ENCODE peak calls at places on chromosome 22, in seven cellular contexts. G is activated naive CD4-positive, alpha-beta T cell treated with anti-CD3 and anti-CD28 coated beads, Interleukin-2, amount 50 U/mL, for 72 hours; A is stimulated activated effector memory CD8-positive, alpha-beta T cell treated with anti-CD3 and anti-CD28 coated beads, Interleukin-12 subunit alpha, Interleukin-12 subunit beta, amount 100 ng/mL, for 72 hours; L is activated CD4-positive, alpha-beta T cell treated with anti-CD3 and anti-CD28 coated beads for 36 hours; M is left cardiac atrium; I is esophagus mucosa; Q is activated T-cell treated with anti-CD3 and anti-CD28 coated beads, Interleukin-2, amount 50 U/mL, for 72 hours. W is an unnamed sample.

GRCh38 chr22:17412232-17412631 is 43.0 kb downstream of the CECR2 start:
- ATAC-seq in A (no peak), M (no peak), Q (no peak), G (no peak), I (no peak), L (no peak), W (no peak)

GRCh38 chr22:17787159-17788022 is 13.1 kb upstream of the BID start:
- ATAC-seq in I (no peak), M (peak; percentile 32), L (no peak), G (no peak), Q (no peak), A (no peak), W (no peak)

GRCh38 chr22:38067771-38068360 is 10.7 kb downstream of the PICK1 start:
- ATAC-seq in A (no peak), L (no peak), I (no peak), G (no peak), Q (no peak), M (no peak), W (no peak)

GRCh38 chr22:21713428-21714058 is 22.1 kb downstream of the YPEL1 start:
- ATAC-seq in G (peak; percentile 65), A (peak; percentile 65), Q (peak; percentile 62), M (peak; percentile 25), L (no peak), I (no peak), W (peak; percentile 44)

GRCh38 chr22:37281646-37282384 is 493 bp upstream of the CYTH4 start:
- ATAC-seq in Q (peak; percentile 40), M (no peak), A (peak; percentile 66), G (peak; percentile 42), I (no peak), L (peak; percentile 43), W (peak; percentile 42)

GRCh38 chr22:46036558-46037408 is 59.8 kb upstream of the WNT7B start:
- ATAC-seq in M (no peak), A (no peak), I (peak; percentile 6), G (peak; percentile 31), Q (peak; percentile 22), L (peak; percentile 31), W (no peak)

GRCh38 chr22:25159028-25159427 is 40.6 kb upstream of the CRYBB3 start:
- ATAC-seq in A (no peak), L (no peak), M (peak; percentile 62), I (no peak), Q (no peak), G (no peak), W (no peak)

GRCh38 chr22:49968831-49969661 is 8.5 kb downstream of the PIM3 start:
- ATAC-seq in G (no peak), L (no peak), Q (no peak), A (no peak), I (no peak), M (no peak), W (no peak)

GRCh38 chr22:38097557-38098409 is 12.7 kb downstream of the BAIAP2L2 start:
- ATAC-seq in Q (no peak), I (peak; percentile 32), M (peak; percentile 42), A (no peak), L (no peak), G (no peak), W (no peak)

GRCh38 chr22:46471901-46472721 is 65.3 kb downstream of the CELSR1 start:
- ATAC-seq in Q (no peak), A (no peak), I (peak; percentile 64), L (no peak), M (peak; percentile 82), G (no peak), W (no peak)

GRCh38 chr22:19691721-19692341 is 22.5 kb upstream of the SEPTIN5 start:
- ATAC-seq in Q (no peak), L (no peak), M (peak; percentile 76), A (no peak), I (peak; percentile 69), G (no peak), W (no peak)

GRCh38 chr22:20037419-20037818 is 16.5 kb downstream of the TANGO2 start:
- ATAC-seq in G (peak; percentile 92), A (peak; percentile 55), I (no peak), Q (peak; percentile 90), M (no peak), L (peak; percentile 85), W (no peak)

GRCh38 chr22:42635531-42635930 is 4.9 kb downstream of the ATP5MGL start:
- ATAC-seq in L (no peak), Q (no peak), M (peak; percentile 96), G (no peak), A (no peak), I (peak; percentile 95), W (no peak)

GRCh38 chr22:37174964-37175363 is 13.1 kb downstream of the C1QTNF6 start:
- ATAC-seq in I (no peak), Q (no peak), M (no peak), G (no peak), L (no peak), A (no peak), W (no peak)

GRCh38 chr22:48635825-48636224 is 1191.8 kb downstream of the BRD1 start:
- ATAC-seq in M (no peak), A (no peak), L (no peak), G (no peak), Q (no peak), I (no peak), W (no peak)

GRCh38 chr22:45420011-45420410 is 6.5 kb downstream of the RIBC2 start:
- ATAC-seq in A (no peak), M (no peak), L (no peak), Q (no peak), G (peak; percentile 54), I (no peak), W (no peak)

GRCh38 chr22:36762687-36763260 is 13.1 kb downstream of the IFT27 start:
- ATAC-seq in L (no peak), Q (no peak), A (no peak), G (no peak), M (peak; percentile 80), I (no peak), W (no peak)

GRCh38 chr22:48156603-48157355 is 1394.3 kb downstream of the TBC1D22A start:
- ATAC-seq in Q (no peak), L (no peak), A (no peak), I (no peak), M (no peak), G (no peak), W (no peak)

GRCh38 chr22:29762263-29762662 is 4.5 kb downstream of the ZMAT5 start:
- ATAC-seq in I (no peak), L (no peak), Q (no peak), G (no peak), A (no peak), M (no peak), W (no peak)

GRCh38 chr22:24118689-24119384 is 62.5 kb upstream of the SUSD2 start:
- ATAC-seq in L (no peak), I (no peak), Q (no peak), M (peak; percentile 82), G (no peak), A (no peak), W (no peak)